ENCODE peak calls at places on chromosomes 5 and 9, in eight cellular contexts. P, Y, H, C, E, G, T and A are unnamed samples.

GRCh38 chr9:127931092-127931881 is 710 bp upstream of the PIP5KL1 start:
- DNase-seq in P (no peak), Y (no peak), H (peak), C (peak), E (peak), G (peak), T (peak), A (peak)

GRCh38 chr5:14217587-14217986 is 74.4 kb downstream of the TRIO start:
- DNase-seq in P (no peak), Y (no peak), H (no peak), C (no peak), E (no peak), G (no peak), T (no peak), A (no peak)

GRCh38 chr5:14489643-14490042 is 91.9 kb upstream of the OTULINL start:
- DNase-seq in P (no peak), Y (no peak), H (no peak), C (no peak), E (no peak), G (no peak), T (no peak), A (no peak)

GRCh38 chr5:72525816-72526215 is 18.6 kb upstream of the ZNF366 start:
- DNase-seq in P (no peak), Y (no peak), H (peak), C (no peak), E (no peak), G (no peak), T (peak), A (no peak)

GRCh38 chr5:179264641-179265528 is 80.4 kb downstream of the ADAMTS2 start:
- DNase-seq in P (no peak), Y (no peak), H (no peak), C (no peak), E (no peak), G (peak), T (no peak), A (peak)

GRCh38 chr9:97874617-97875016 is 21.6 kb downstream of the FOXE1 start:
- DNase-seq in P (no peak), Y (no peak), H (no peak), C (no peak), E (no peak), G (no peak), T (no peak), A (no peak)

GRCh38 chr5:127833999-127834953 is 131.1 kb downstream of the CCDC192 start:
- DNase-seq in P (no peak), Y (no peak), H (peak), C (no peak), E (peak), G (no peak), T (no peak), A (no peak)

GRCh38 chr5:34007116-34007674 is 655 bp downstream of the AMACR start:
- DNase-seq in P (no peak), Y (no peak), H (peak), C (no peak), E (peak), G (peak), T (no peak), A (peak)

GRCh38 chr5:172541119-172541763 is 86.9 kb upstream of the SH3PXD2B start:
- DNase-seq in P (no peak), Y (no peak), H (no peak), C (no peak), E (no peak), G (no peak), T (no peak), A (peak)

GRCh38 chr9:34072868-34073590 is 24.3 kb upstream of the UBAP2 start:
- DNase-seq in P (no peak), Y (no peak), H (peak), C (no peak), E (no peak), G (no peak), T (peak), A (no peak)

GRCh38 chr5:3660630-3661029 is 65.0 kb downstream of the IRX1 start:
- DNase-seq in P (no peak), Y (no peak), H (no peak), C (no peak), E (no peak), G (no peak), T (no peak), A (no peak)

GRCh38 chr9:23672121-23672520 is 153.9 kb downstream of the ELAVL2 start:
- DNase-seq in P (no peak), Y (no peak), H (no peak), C (no peak), E (no peak), G (no peak), T (no peak), A (no peak)

GRCh38 chr9:134341929-134342745 is 15.9 kb downstream of the RXRA start:
- DNase-seq in P (no peak), Y (no peak), H (no peak), C (no peak), E (no peak), G (no peak), T (no peak), A (no peak)

GRCh38 chr5:125412561-125413535 is 666.4 kb upstream of the ZNF608 start:
- DNase-seq in P (no peak), Y (peak), H (peak), C (no peak), E (peak), G (peak), T (peak), A (peak)

GRCh38 chr9:118609355-118610044 is 759.7 kb downstream of the BRINP1 start:
- DNase-seq in P (no peak), Y (no peak), H (peak), C (no peak), E (no peak), G (no peak), T (no peak), A (no peak)

GRCh38 chr9:36092014-36092413 is 44.5 kb upstream of the GLIPR2 start:
- DNase-seq in P (no peak), Y (no peak), H (no peak), C (no peak), E (no peak), G (no peak), T (no peak), A (no peak)

GRCh38 chr9:120478208-120478607 is 101.8 kb downstream of the CDK5RAP2 start:
- DNase-seq in P (no peak), Y (no peak), H (peak), C (no peak), E (no peak), G (no peak), T (no peak), A (no peak)

GRCh38 chr9:81225586-81225985 is 463.8 kb downstream of the TLE1 start:
- DNase-seq in P (no peak), Y (no peak), H (no peak), C (no peak), E (no peak), G (no peak), T (no peak), A (no peak)

GRCh38 chr9:120888626-120889025 is 11.6 kb upstream of the PHF19 start:
- DNase-seq in P (no peak), Y (no peak), H (no peak), C (no peak), E (no peak), G (no peak), T (no peak), A (no peak)

GRCh38 chr5:128154943-128155342 is 71.4 kb downstream of the SLC12A2 start:
- DNase-seq in P (no peak), Y (no peak), H (peak), C (no peak), E (no peak), G (no peak), T (no peak), A (peak)

GRCh38 chr5:174187001-174187400 is 141.5 kb downstream of the NSG2 start:
- DNase-seq in P (no peak), Y (no peak), H (no peak), C (no peak), E (no peak), G (no peak), T (no peak), A (no peak)

GRCh38 chr9:129557192-129558036 is 63.5 kb downstream of the C9orf50 start:
- DNase-seq in P (peak), Y (no peak), H (no peak), C (no peak), E (peak), G (peak), T (peak), A (no peak)

GRCh38 chr5:675111-675875 is 17.9 kb downstream of the TPPP start:
- DNase-seq in P (no peak), Y (no peak), H (no peak), C (no peak), E (no peak), G (no peak), T (no peak), A (no peak)

GRCh38 chr9:86519216-86519615 is 165.0 kb upstream of the TUT7 start:
- DNase-seq in P (no peak), Y (no peak), H (peak), C (no peak), E (no peak), G (no peak), T (no peak), A (no peak)
- TF ChIP-seq EZH2phosphoT487 in P (no peak), Y (no peak), H (no peak), C (no peak), E (no peak), G (no peak), T (no peak), A (no peak)

GRCh38 chr9:18361621-18362020 is 112.3 kb upstream of the ADAMTSL1 start:
- DNase-seq in P (no peak), Y (no peak), H (no peak), C (no peak), E (no peak), G (no peak), T (no peak), A (no peak)

GRCh38 chr9:18365651-18366050 is 108.3 kb upstream of the ADAMTSL1 start:
- DNase-seq in P (no peak), Y (peak), H (no peak), C (no peak), E (no peak), G (no peak), T (no peak), A (no peak)

GRCh38 chr9:18360005-18360404 is 113.9 kb upstream of the ADAMTSL1 start:
- DNase-seq in P (no peak), Y (peak), H (no peak), C (no peak), E (no peak), G (no peak), T (no peak), A (no peak)

GRCh38 chr9:18366184-18366583 is 107.8 kb upstream of the ADAMTSL1 start:
- DNase-seq in P (no peak), Y (peak), H (no peak), C (no peak), E (no peak), G (no peak), T (no peak), A (no peak)

GRCh38 chr9:18362901-18363685 is 110.9 kb upstream of the ADAMTSL1 start:
- DNase-seq in P (no peak), Y (peak), H (peak), C (no peak), E (no peak), G (no peak), T (no peak), A (no peak)
- TF ChIP-seq EZH2phosphoT487 in P (no peak), Y (no peak), H (no peak), C (no peak), E (no peak), G (no peak), T (no peak), A (no peak)

GRCh38 chr9:94919376-94920098 is 193.0 kb downstream of the AOPEP start:
- DNase-seq in P (peak), Y (no peak), H (peak), C (no peak), E (no peak), G (no peak), T (peak), A (no peak)

GRCh38 chr9:94922098-94922607 is 195.7 kb downstream of the AOPEP start:
- DNase-seq in P (no peak), Y (no peak), H (peak), C (no peak), E (no peak), G (no peak), T (peak), A (no peak)

GRCh38 chr9:94921656-94922055 is 195.2 kb downstream of the AOPEP start:
- DNase-seq in P (no peak), Y (no peak), H (no peak), C (no peak), E (no peak), G (no peak), T (no peak), A (no peak)

GRCh38 chr9:94920439-94920951 is 194.0 kb downstream of the AOPEP start:
- DNase-seq in P (no peak), Y (no peak), H (peak), C (no peak), E (no peak), G (no peak), T (peak), A (no peak)

GRCh38 chr9:94921072-94921471 is 194.6 kb downstream of the AOPEP start:
- DNase-seq in P (no peak), Y (no peak), H (peak), C (no peak), E (no peak), G (no peak), T (peak), A (no peak)
- TF ChIP-seq EZH2phosphoT487 in P (no peak), Y (no peak), H (no peak), C (no peak), E (no peak), G (no peak), T (no peak), A (no peak)

GRCh38 chr9:1453636-1454035 is 403.5 kb downstream of the DMRT2 start:
- DNase-seq in P (no peak), Y (no peak), H (no peak), C (no peak), E (no peak), G (peak), T (no peak), A (no peak)
- TF ChIP-seq EZH2phosphoT487 in P (no peak), Y (no peak), H (no peak), C (no peak), E (no peak), G (no peak), T (no peak), A (no peak)

GRCh38 chr5:151003503-151003860 is 16.9 kb upstream of the GPX3 start:
- DNase-seq in P (no peak), Y (no peak), H (no peak), C (no peak), E (no peak), G (no peak), T (no peak), A (no peak)

GRCh38 chr5:151004499-151004898 is 15.9 kb upstream of the GPX3 start:
- DNase-seq in P (no peak), Y (no peak), H (no peak), C (no peak), E (no peak), G (no peak), T (no peak), A (no peak)

GRCh38 chr5:151001436-151001835 is 19.0 kb upstream of the GPX3 start:
- DNase-seq in P (no peak), Y (no peak), H (no peak), C (no peak), E (no peak), G (no peak), T (no peak), A (no peak)

GRCh38 chr5:151002681-151003502 is 17.5 kb upstream of the GPX3 start:
- DNase-seq in P (no peak), Y (no peak), H (no peak), C (no peak), E (no peak), G (no peak), T (no peak), A (no peak)

DNA sequence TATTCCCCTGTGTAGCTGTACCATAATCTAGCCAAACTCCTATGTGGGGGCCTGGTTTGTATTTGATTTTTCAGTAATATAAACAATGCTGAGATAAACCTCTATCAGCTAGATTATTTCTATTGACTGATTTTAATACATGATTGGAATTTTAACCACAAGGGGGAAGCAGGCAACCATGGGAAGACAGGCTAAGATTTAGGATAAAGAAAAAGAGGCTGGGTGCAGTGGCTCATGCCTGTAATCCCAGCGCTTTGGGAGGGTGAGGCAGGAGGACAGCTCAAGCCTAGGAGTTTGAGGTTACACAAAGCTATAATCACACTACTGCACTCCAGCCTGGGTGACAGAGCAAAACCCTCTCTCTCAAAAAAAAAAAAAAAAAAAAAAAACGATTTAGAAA is 18.1 kb upstream of the GPX3 start:
- DNase-seq in P (peak), Y (peak), H (peak), C (no peak), E (peak), G (peak), T (no peak), A (peak)
- TF ChIP-seq EZH2phosphoT487 in P (no peak), Y (no peak), H (no peak), C (no peak), E (no peak), G (no peak), T (no peak), A (no peak)

DNA sequence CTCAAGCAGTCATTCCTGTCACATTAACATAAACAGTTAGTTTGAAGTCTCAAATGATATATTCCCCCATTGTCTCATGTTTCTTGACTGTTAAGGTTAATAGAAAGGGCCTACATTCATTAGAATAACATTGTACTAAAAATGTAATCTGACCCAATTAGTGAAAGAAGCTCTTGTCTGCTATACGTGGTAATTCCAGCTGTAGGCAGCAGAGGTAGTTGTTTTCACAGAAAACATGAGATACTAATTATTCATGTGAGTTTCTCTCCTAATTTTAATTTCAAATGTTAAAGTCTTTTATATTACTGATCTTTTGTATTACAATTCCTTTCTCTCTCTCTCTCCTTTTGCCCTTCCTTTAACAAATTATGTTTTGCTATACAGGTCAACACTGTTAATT is 26.0 kb upstream of the AP3B1 start:
- DNase-seq in P (peak), Y (peak), H (peak), C (peak), E (peak), G (peak), T (peak), A (peak)
- TF ChIP-seq EZH2phosphoT487 in P (no peak), Y (no peak), H (no peak), C (no peak), E (no peak), G (no peak), T (no peak), A (no peak)

DNA sequence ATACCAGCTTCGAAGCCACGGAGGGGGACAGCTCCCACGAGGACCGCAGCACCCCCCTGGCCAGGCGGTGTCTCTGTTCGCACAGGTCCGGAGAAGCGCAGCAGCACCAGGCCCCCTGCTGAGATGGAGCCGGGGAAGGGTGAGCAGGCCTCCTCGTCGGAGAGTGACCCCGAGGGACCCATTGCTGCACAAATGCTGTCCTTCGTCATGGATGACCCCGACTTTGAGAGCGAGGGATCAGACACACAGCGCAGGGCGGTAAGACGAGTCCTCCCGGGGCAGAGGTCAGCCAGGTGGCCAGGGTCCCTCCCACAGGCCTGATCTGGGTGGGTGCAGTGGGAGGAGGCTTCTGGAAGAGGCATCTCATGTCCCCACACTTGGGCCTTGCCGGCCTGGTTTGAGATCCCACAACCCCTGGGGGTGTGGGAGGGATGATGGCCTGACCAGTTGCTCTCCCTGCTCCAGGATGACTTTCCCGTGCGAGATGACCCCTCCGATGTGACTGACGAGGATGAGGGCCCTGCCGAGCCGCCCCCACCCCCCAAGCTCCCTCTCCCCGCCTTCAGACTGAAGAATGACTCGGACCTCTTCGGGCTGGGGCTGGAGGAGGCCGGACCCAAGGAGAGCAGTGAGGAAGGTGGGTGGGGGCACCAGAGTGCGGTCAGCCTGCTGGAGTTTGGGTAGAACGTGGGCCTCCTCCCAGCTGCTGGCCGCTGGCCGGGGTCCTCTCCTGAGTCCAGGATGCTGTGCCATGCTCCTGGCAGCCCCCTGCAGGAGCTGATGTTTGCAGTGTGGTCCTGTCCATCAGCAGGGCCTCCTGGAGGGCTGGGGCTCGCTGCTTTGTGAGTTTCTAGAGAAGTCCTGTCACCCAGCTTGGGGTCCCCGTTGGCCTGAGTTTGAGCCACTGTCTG is 2.8 kb upstream of the AJM1 start:
- DNase-seq in P (no peak), Y (no peak), H (no peak), C (no peak), E (no peak), G (no peak), T (no peak), A (no peak)
- TF ChIP-seq EZH2phosphoT487 in P (no peak), Y (no peak), H (no peak), C (no peak), E (no peak), G (no peak), T (no peak), A (no peak)